ENCODE peak calls at places on chromosomes 11 and 22, in four cellular contexts. X is WTC11, E is HepG2, R is A549. D is an unnamed sample.

GRCh38 chr11:28874706-28875105 is 766.5 kb downstream of the METTL15 start:
- DNase-seq in E (no peak), X (no peak), R (no peak), D (no peak)

GRCh38 chr22:27541831-27542230 is 259.7 kb downstream of the MN1 start:
- DNase-seq in X (no peak), R (no peak), E (no peak), D (no peak)

GRCh38 chr11:3129181-3129590 is 35.9 kb downstream of the OSBPL5 start:
- DNase-seq in X (no peak), E (no peak), R (no peak), D (no peak)

GRCh38 chr11:19954899-19955298 is 205.4 kb downstream of the DBX1 start:
- DNase-seq in E (peak), R (peak), X (no peak), D (no peak)

GRCh38 chr11:123690490-123690889 is 36.1 kb upstream of the SCN3B start:
- DNase-seq in E (no peak), R (peak), X (no peak), D (no peak)

GRCh38 chr22:45007946-45008852 is 1.6 kb downstream of the PHF21B start:
- DNase-seq in E (no peak), R (peak), X (peak), D (peak)

GRCh38 chr22:49724893-49725489 is 102.7 kb downstream of the BRD1 start:
- DNase-seq in E (peak), X (peak), R (peak), D (peak)

GRCh38 chr22:37631448-37632173 is 7.9 kb upstream of the SH3BP1 start:
- DNase-seq in E (peak), R (no peak), X (no peak), D (no peak)

GRCh38 chr22:20725987-20726558 is 47.8 kb upstream of the SERPIND1 start:
- DNase-seq in R (no peak), E (no peak), X (no peak), D (no peak)

GRCh38 chr22:48734961-48735360 is 1092.7 kb downstream of the BRD1 start:
- DNase-seq in R (no peak), E (no peak), X (no peak), D (no peak)

GRCh38 chr22:45328822-45329535 is 19.2 kb downstream of the FAM118A start:
- DNase-seq in X (no peak), R (no peak), E (no peak), D (no peak)

GRCh38 chr11:125345706-125346561 is 150.1 kb downstream of the FEZ1 start:
- DNase-seq in E (peak), X (peak), R (peak), D (peak)

GRCh38 chr22:25139062-25139461 is 60.6 kb upstream of the CRYBB3 start:
- DNase-seq in X (no peak), E (no peak), R (no peak), D (no peak)

GRCh38 chr11:2581151-2581930 is 118.5 kb downstream of the KCNQ1OT1 start:
- DNase-seq in X (peak), E (no peak), R (no peak), D (no peak)

GRCh38 chr11:126173257-126173656 is 38.2 kb downstream of the RPUSD4 start:
- DNase-seq in X (no peak), E (no peak), R (no peak), D (no peak)

GRCh38 chr11:82786001-82786400 is 52.3 kb upstream of the FAM181B start:
- DNase-seq in R (no peak), E (no peak), X (no peak), D (no peak)

GRCh38 chr11:118086913-118087768 is at the start of gene SMIM35:
- DNase-seq in R (no peak), X (no peak), E (no peak), D (no peak)

GRCh38 chr11:128039140-128040021 is 548.0 kb downstream of the ETS1 start:
- DNase-seq in X (no peak), R (no peak), E (no peak), D (no peak)

GRCh38 chr22:41968601-41969000 is 642 bp upstream of the SEPTIN3 start:
- DNase-seq in X (no peak), E (peak), R (no peak), D (no peak)

GRCh38 chr11:74672332-74672955 is 58.8 kb downstream of the CHRDL2 start:
- DNase-seq in X (no peak), R (peak), E (no peak), D (no peak)

GRCh38 chr11:10792385-10793068 is 16.2 kb downstream of the EIF4G2 start:
- DNase-seq in E (peak), X (peak), R (peak), D (peak)

GRCh38 chr11:44066732-44067131 is 662 bp downstream of the ACCS start:
- DNase-seq in E (no peak), X (no peak), R (peak), D (no peak)

GRCh38 chr22:42061041-42061440 is 9.6 kb downstream of the NAGA start:
- DNase-seq in R (no peak), E (no peak), X (no peak), D (no peak)

GRCh38 chr11:13332124-13332523 is 54.5 kb downstream of the BMAL1 start:
- DNase-seq in E (no peak), R (no peak), X (no peak), D (no peak)

GRCh38 chr11:119373917-119374631 is 7.4 kb downstream of the USP2 start:
- DNase-seq in E (peak), R (peak), X (peak), D (peak)

GRCh38 chr11:74577624-74578396 is 14.6 kb upstream of the POLD3 start:
- DNase-seq in X (no peak), R (no peak), E (no peak), D (no peak)

GRCh38 chr11:62786318-62787004 is 741 bp upstream of the TMEM179B start:
- DNase-seq in R (peak), X (peak), E (peak), D (peak)
- TF ChIP-seq NR3C1 in R (no peak), X (no peak), E (no peak), D (no peak)

GRCh38 chr22:38826801-38827200 is 17.0 kb downstream of the NPTXR start:
- DNase-seq in R (no peak), E (no peak), X (no peak), D (no peak)
- TF ChIP-seq NR3C1 in R (no peak), E (no peak), X (no peak), D (no peak)

DNA sequence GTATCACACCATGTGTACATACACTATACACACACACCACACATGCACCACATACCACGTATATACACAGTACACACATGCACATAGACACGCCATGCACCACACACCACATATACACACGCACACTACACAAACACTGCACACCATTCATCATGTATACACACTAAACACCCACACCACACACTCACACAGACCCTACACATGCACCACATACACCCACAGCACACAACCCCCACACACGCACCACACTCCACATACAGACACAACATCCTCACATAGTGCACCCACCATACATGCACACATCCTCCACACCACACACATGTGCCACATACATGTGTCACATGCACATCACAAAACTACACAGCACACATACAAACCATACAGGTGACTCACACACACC is 397.1 kb downstream of the TBC1D22A start:
- DNase-seq in X (no peak), R (no peak), E (no peak), D (no peak)
- TF ChIP-seq NR3C1 in X (no peak), R (no peak), E (no peak), D (no peak)

GRCh38 chr11:86910592-86910991 is 44.6 kb downstream of the FZD4 start:
- DNase-seq in R (peak), X (no peak), E (no peak), D (no peak)
- TF ChIP-seq NR3C1 in R (no peak), X (no peak), E (no peak), D (no peak)

GRCh38 chr11:104432981-104433380 is 269.0 kb upstream of the PDGFD start:
- DNase-seq in R (no peak), E (no peak), X (no peak), D (no peak)
- TF ChIP-seq NR3C1 in R (no peak), E (no peak), X (no peak), D (no peak)

GRCh38 chr11:71474771-71475483 is 21.9 kb downstream of the NADSYN1 start:
- DNase-seq in E (no peak), R (no peak), X (no peak), D (no peak)
- TF ChIP-seq NR3C1 in E (no peak), R (no peak), X (no peak), D (no peak)

D was measured in K562.